ENCODE peak calls at places on chromosomes 7 and 10, in nine cellular contexts. One of them, this sample, is unnamed.

GRCh38 chr7:158646766-158647474 is 57.7 kb downstream of the NCAPG2 start:
- DNase-seq in fibroblast of lung: no peak
- DNase-seq in cardiac fibroblast: no peak
- DNase-seq in ELF-1: peak; percentile 41
- DNase-seq in stimulated activated CD8-positive, alpha-beta memory T cell treated with anti-CD3 and anti-CD28 coated beads, Interleukin-4, amount 100 ng/mL, for 1 hour: no peak
- DNase-seq in pons: no peak
- DNase-seq in Peyer's patch: no peak
- DNase-seq in activated naive CD4-positive, alpha-beta T cell treated with anti-CD3 and anti-CD28 coated beads for 36 hours: peak; percentile 31
- DNase-seq in stimulated activated CD4-positive, alpha-beta T cell treated with anti-CD3 and anti-CD28 coated beads, Interleukin-12 subunit alpha, Interleukin-12 subunit beta, amount 100 ng/mL, for 48 hours: peak; percentile 18
- DNase-seq in this sample: peak; percentile 32

GRCh38 chr10:3424102-3424803 is 251.7 kb upstream of the PITRM1 start:
- DNase-seq in stimulated activated CD4-positive, alpha-beta T cell treated with anti-CD3 and anti-CD28 coated beads, Interleukin-12 subunit alpha, Interleukin-12 subunit beta, amount 100 ng/mL, for 48 hours: no peak
- DNase-seq in cardiac fibroblast: peak; percentile 79
- DNase-seq in Peyer's patch: no peak
- DNase-seq in pons: peak; percentile 29
- DNase-seq in fibroblast of lung: peak; percentile 68
- DNase-seq in stimulated activated CD8-positive, alpha-beta memory T cell treated with anti-CD3 and anti-CD28 coated beads, Interleukin-4, amount 100 ng/mL, for 1 hour: no peak
- DNase-seq in activated naive CD4-positive, alpha-beta T cell treated with anti-CD3 and anti-CD28 coated beads for 36 hours: no peak
- DNase-seq in ELF-1: peak; percentile 37
- DNase-seq in this sample: peak; percentile 81

GRCh38 chr10:26528715-26529393 is 90.7 kb downstream of the APBB1IP start:
- DNase-seq in pons: peak; percentile 41
- DNase-seq in Peyer's patch: no peak
- DNase-seq in stimulated activated CD4-positive, alpha-beta T cell treated with anti-CD3 and anti-CD28 coated beads, Interleukin-12 subunit alpha, Interleukin-12 subunit beta, amount 100 ng/mL, for 48 hours: no peak
- DNase-seq in stimulated activated CD8-positive, alpha-beta memory T cell treated with anti-CD3 and anti-CD28 coated beads, Interleukin-4, amount 100 ng/mL, for 1 hour: no peak
- DNase-seq in fibroblast of lung: no peak
- DNase-seq in ELF-1: no peak
- DNase-seq in activated naive CD4-positive, alpha-beta T cell treated with anti-CD3 and anti-CD28 coated beads for 36 hours: no peak
- DNase-seq in cardiac fibroblast: no peak
- DNase-seq in this sample: no peak

GRCh38 chr10:6399241-6399701 is 180.8 kb downstream of the PRKCQ start:
- DNase-seq in cardiac fibroblast: no peak
- DNase-seq in activated naive CD4-positive, alpha-beta T cell treated with anti-CD3 and anti-CD28 coated beads for 36 hours: no peak
- DNase-seq in stimulated activated CD8-positive, alpha-beta memory T cell treated with anti-CD3 and anti-CD28 coated beads, Interleukin-4, amount 100 ng/mL, for 1 hour: no peak
- DNase-seq in ELF-1: peak; percentile 47
- DNase-seq in pons: peak; percentile 93
- DNase-seq in Peyer's patch: no peak
- DNase-seq in stimulated activated CD4-positive, alpha-beta T cell treated with anti-CD3 and anti-CD28 coated beads, Interleukin-12 subunit alpha, Interleukin-12 subunit beta, amount 100 ng/mL, for 48 hours: no peak
- DNase-seq in fibroblast of lung: peak; percentile 57
- DNase-seq in this sample: no peak

GRCh38 chr7:41190615-41191014 is 512.3 kb downstream of the INHBA start:
- DNase-seq in Peyer's patch: no peak
- DNase-seq in fibroblast of lung: no peak
- DNase-seq in ELF-1: no peak
- DNase-seq in activated naive CD4-positive, alpha-beta T cell treated with anti-CD3 and anti-CD28 coated beads for 36 hours: no peak
- DNase-seq in stimulated activated CD4-positive, alpha-beta T cell treated with anti-CD3 and anti-CD28 coated beads, Interleukin-12 subunit alpha, Interleukin-12 subunit beta, amount 100 ng/mL, for 48 hours: no peak
- DNase-seq in stimulated activated CD8-positive, alpha-beta memory T cell treated with anti-CD3 and anti-CD28 coated beads, Interleukin-4, amount 100 ng/mL, for 1 hour: no peak
- DNase-seq in pons: no peak
- DNase-seq in cardiac fibroblast: no peak
- DNase-seq in this sample: no peak

GRCh38 chr10:27819781-27820531 is 74.3 kb upstream of the MKX start:
- DNase-seq in Peyer's patch: no peak
- DNase-seq in ELF-1: no peak
- DNase-seq in fibroblast of lung: peak; percentile 89
- DNase-seq in stimulated activated CD8-positive, alpha-beta memory T cell treated with anti-CD3 and anti-CD28 coated beads, Interleukin-4, amount 100 ng/mL, for 1 hour: no peak
- DNase-seq in cardiac fibroblast: peak; percentile 42
- DNase-seq in pons: no peak
- DNase-seq in stimulated activated CD4-positive, alpha-beta T cell treated with anti-CD3 and anti-CD28 coated beads, Interleukin-12 subunit alpha, Interleukin-12 subunit beta, amount 100 ng/mL, for 48 hours: no peak
- DNase-seq in activated naive CD4-positive, alpha-beta T cell treated with anti-CD3 and anti-CD28 coated beads for 36 hours: no peak
- DNase-seq in this sample: no peak

GRCh38 chr7:135283959-135284638 is 50.5 kb downstream of the STRA8 start:
- DNase-seq in Peyer's patch: no peak
- DNase-seq in stimulated activated CD4-positive, alpha-beta T cell treated with anti-CD3 and anti-CD28 coated beads, Interleukin-12 subunit alpha, Interleukin-12 subunit beta, amount 100 ng/mL, for 48 hours: no peak
- DNase-seq in cardiac fibroblast: no peak
- DNase-seq in activated naive CD4-positive, alpha-beta T cell treated with anti-CD3 and anti-CD28 coated beads for 36 hours: no peak
- DNase-seq in ELF-1: no peak
- DNase-seq in pons: no peak
- DNase-seq in stimulated activated CD8-positive, alpha-beta memory T cell treated with anti-CD3 and anti-CD28 coated beads, Interleukin-4, amount 100 ng/mL, for 1 hour: no peak
- DNase-seq in fibroblast of lung: no peak
- DNase-seq in this sample: no peak

GRCh38 chr7:77199008-77199966 is at the start of gene FGL2:
- DNase-seq in activated naive CD4-positive, alpha-beta T cell treated with anti-CD3 and anti-CD28 coated beads for 36 hours: peak; percentile 47
- DNase-seq in cardiac fibroblast: peak; percentile 85
- DNase-seq in stimulated activated CD8-positive, alpha-beta memory T cell treated with anti-CD3 and anti-CD28 coated beads, Interleukin-4, amount 100 ng/mL, for 1 hour: no peak
- DNase-seq in fibroblast of lung: peak; percentile 44
- DNase-seq in pons: peak; percentile 55
- DNase-seq in stimulated activated CD4-positive, alpha-beta T cell treated with anti-CD3 and anti-CD28 coated beads, Interleukin-12 subunit alpha, Interleukin-12 subunit beta, amount 100 ng/mL, for 48 hours: no peak
- DNase-seq in ELF-1: peak; percentile 21
- DNase-seq in Peyer's patch: peak; percentile 84
- DNase-seq in this sample: peak; percentile 41

GRCh38 chr7:50335795-50336754 is 31.6 kb downstream of the IKZF1 start:
- DNase-seq in activated naive CD4-positive, alpha-beta T cell treated with anti-CD3 and anti-CD28 coated beads for 36 hours: peak; percentile 91
- DNase-seq in fibroblast of lung: no peak
- DNase-seq in pons: no peak
- DNase-seq in Peyer's patch: peak; percentile 81
- DNase-seq in ELF-1: no peak
- DNase-seq in cardiac fibroblast: no peak
- DNase-seq in stimulated activated CD4-positive, alpha-beta T cell treated with anti-CD3 and anti-CD28 coated beads, Interleukin-12 subunit alpha, Interleukin-12 subunit beta, amount 100 ng/mL, for 48 hours: peak; percentile 74
- DNase-seq in stimulated activated CD8-positive, alpha-beta memory T cell treated with anti-CD3 and anti-CD28 coated beads, Interleukin-4, amount 100 ng/mL, for 1 hour: peak; percentile 76
- DNase-seq in this sample: no peak

GRCh38 chr10:71923138-71923692 is 41.0 kb upstream of the CHST3 start:
- DNase-seq in stimulated activated CD8-positive, alpha-beta memory T cell treated with anti-CD3 and anti-CD28 coated beads, Interleukin-4, amount 100 ng/mL, for 1 hour: no peak
- DNase-seq in Peyer's patch: no peak
- DNase-seq in activated naive CD4-positive, alpha-beta T cell treated with anti-CD3 and anti-CD28 coated beads for 36 hours: no peak
- DNase-seq in ELF-1: peak; percentile 18
- DNase-seq in fibroblast of lung: no peak
- DNase-seq in cardiac fibroblast: no peak
- DNase-seq in stimulated activated CD4-positive, alpha-beta T cell treated with anti-CD3 and anti-CD28 coated beads, Interleukin-12 subunit alpha, Interleukin-12 subunit beta, amount 100 ng/mL, for 48 hours: no peak
- DNase-seq in pons: no peak
- DNase-seq in this sample: no peak

GRCh38 chr7:111090834-111091233 is at the start of gene LRRN3:
- DNase-seq in cardiac fibroblast: peak; percentile 60
- DNase-seq in stimulated activated CD8-positive, alpha-beta memory T cell treated with anti-CD3 and anti-CD28 coated beads, Interleukin-4, amount 100 ng/mL, for 1 hour: peak; percentile 11
- DNase-seq in fibroblast of lung: peak; percentile 75
- DNase-seq in ELF-1: peak; percentile 22
- DNase-seq in Peyer's patch: peak; percentile 53
- DNase-seq in pons: peak; percentile 88
- DNase-seq in activated naive CD4-positive, alpha-beta T cell treated with anti-CD3 and anti-CD28 coated beads for 36 hours: peak; percentile 68
- DNase-seq in stimulated activated CD4-positive, alpha-beta T cell treated with anti-CD3 and anti-CD28 coated beads, Interleukin-12 subunit alpha, Interleukin-12 subunit beta, amount 100 ng/mL, for 48 hours: peak; percentile 18
- DNase-seq in this sample: peak; percentile 77

GRCh38 chr7:127831312-127832212 is 179.6 kb downstream of the SND1 start:
- DNase-seq in stimulated activated CD4-positive, alpha-beta T cell treated with anti-CD3 and anti-CD28 coated beads, Interleukin-12 subunit alpha, Interleukin-12 subunit beta, amount 100 ng/mL, for 48 hours: no peak
- DNase-seq in pons: no peak
- DNase-seq in ELF-1: no peak
- DNase-seq in Peyer's patch: no peak
- DNase-seq in cardiac fibroblast: no peak
- DNase-seq in fibroblast of lung: no peak
- DNase-seq in activated naive CD4-positive, alpha-beta T cell treated with anti-CD3 and anti-CD28 coated beads for 36 hours: no peak
- DNase-seq in stimulated activated CD8-positive, alpha-beta memory T cell treated with anti-CD3 and anti-CD28 coated beads, Interleukin-4, amount 100 ng/mL, for 1 hour: no peak
- DNase-seq in this sample: no peak

GRCh38 chr10:73306171-73306708 is 52.4 kb downstream of the CFAP70 start:
- DNase-seq in pons: no peak
- DNase-seq in fibroblast of lung: no peak
- DNase-seq in stimulated activated CD4-positive, alpha-beta T cell treated with anti-CD3 and anti-CD28 coated beads, Interleukin-12 subunit alpha, Interleukin-12 subunit beta, amount 100 ng/mL, for 48 hours: no peak
- DNase-seq in stimulated activated CD8-positive, alpha-beta memory T cell treated with anti-CD3 and anti-CD28 coated beads, Interleukin-4, amount 100 ng/mL, for 1 hour: no peak
- DNase-seq in ELF-1: no peak
- DNase-seq in Peyer's patch: no peak
- DNase-seq in activated naive CD4-positive, alpha-beta T cell treated with anti-CD3 and anti-CD28 coated beads for 36 hours: no peak
- DNase-seq in cardiac fibroblast: no peak
- DNase-seq in this sample: no peak

GRCh38 chr10:132645630-132646442 is 108.2 kb downstream of the INPP5A start:
- DNase-seq in activated naive CD4-positive, alpha-beta T cell treated with anti-CD3 and anti-CD28 coated beads for 36 hours: no peak
- DNase-seq in ELF-1: no peak
- DNase-seq in stimulated activated CD4-positive, alpha-beta T cell treated with anti-CD3 and anti-CD28 coated beads, Interleukin-12 subunit alpha, Interleukin-12 subunit beta, amount 100 ng/mL, for 48 hours: no peak
- DNase-seq in stimulated activated CD8-positive, alpha-beta memory T cell treated with anti-CD3 and anti-CD28 coated beads, Interleukin-4, amount 100 ng/mL, for 1 hour: no peak
- DNase-seq in fibroblast of lung: no peak
- DNase-seq in pons: no peak
- DNase-seq in cardiac fibroblast: no peak
- DNase-seq in Peyer's patch: peak; percentile 39
- DNase-seq in this sample: no peak

GRCh38 chr7:139471740-139472353 is 11.6 kb downstream of the KLRG2 start:
- DNase-seq in ELF-1: peak; percentile 47
- DNase-seq in cardiac fibroblast: peak; percentile 17
- DNase-seq in stimulated activated CD4-positive, alpha-beta T cell treated with anti-CD3 and anti-CD28 coated beads, Interleukin-12 subunit alpha, Interleukin-12 subunit beta, amount 100 ng/mL, for 48 hours: no peak
- DNase-seq in stimulated activated CD8-positive, alpha-beta memory T cell treated with anti-CD3 and anti-CD28 coated beads, Interleukin-4, amount 100 ng/mL, for 1 hour: no peak
- DNase-seq in activated naive CD4-positive, alpha-beta T cell treated with anti-CD3 and anti-CD28 coated beads for 36 hours: no peak
- DNase-seq in fibroblast of lung: peak; percentile 63
- DNase-seq in Peyer's patch: no peak
- DNase-seq in pons: no peak
- DNase-seq in this sample: no peak

GRCh38 chr7:47344171-47344955 is 237.5 kb downstream of the TNS3 start:
- DNase-seq in pons: no peak
- DNase-seq in stimulated activated CD8-positive, alpha-beta memory T cell treated with anti-CD3 and anti-CD28 coated beads, Interleukin-4, amount 100 ng/mL, for 1 hour: no peak
- DNase-seq in stimulated activated CD4-positive, alpha-beta T cell treated with anti-CD3 and anti-CD28 coated beads, Interleukin-12 subunit alpha, Interleukin-12 subunit beta, amount 100 ng/mL, for 48 hours: no peak
- DNase-seq in Peyer's patch: peak; percentile 34
- DNase-seq in cardiac fibroblast: no peak
- DNase-seq in activated naive CD4-positive, alpha-beta T cell treated with anti-CD3 and anti-CD28 coated beads for 36 hours: no peak
- DNase-seq in fibroblast of lung: no peak
- DNase-seq in ELF-1: no peak
- DNase-seq in this sample: no peak

GRCh38 chr7:142583424-142583823 is 165.8 kb upstream of the PRSS1 start:
- DNase-seq in stimulated activated CD8-positive, alpha-beta memory T cell treated with anti-CD3 and anti-CD28 coated beads, Interleukin-4, amount 100 ng/mL, for 1 hour: no peak
- DNase-seq in activated naive CD4-positive, alpha-beta T cell treated with anti-CD3 and anti-CD28 coated beads for 36 hours: peak; percentile 75
- DNase-seq in stimulated activated CD4-positive, alpha-beta T cell treated with anti-CD3 and anti-CD28 coated beads, Interleukin-12 subunit alpha, Interleukin-12 subunit beta, amount 100 ng/mL, for 48 hours: peak; percentile 38
- DNase-seq in pons: no peak
- DNase-seq in cardiac fibroblast: peak; percentile 53
- DNase-seq in ELF-1: peak; percentile 77
- DNase-seq in Peyer's patch: no peak
- DNase-seq in fibroblast of lung: peak; percentile 87
- DNase-seq in this sample: no peak

GRCh38 chr7:6705959-6706665 is 635 bp downstream of the ZNF12 start:
- DNase-seq in fibroblast of lung: peak; percentile 38
- DNase-seq in stimulated activated CD4-positive, alpha-beta T cell treated with anti-CD3 and anti-CD28 coated beads, Interleukin-12 subunit alpha, Interleukin-12 subunit beta, amount 100 ng/mL, for 48 hours: peak; percentile 17
- DNase-seq in pons: no peak
- DNase-seq in cardiac fibroblast: peak; percentile 42
- DNase-seq in ELF-1: peak; percentile 50
- DNase-seq in Peyer's patch: peak; percentile 54
- DNase-seq in stimulated activated CD8-positive, alpha-beta memory T cell treated with anti-CD3 and anti-CD28 coated beads, Interleukin-4, amount 100 ng/mL, for 1 hour: no peak
- DNase-seq in activated naive CD4-positive, alpha-beta T cell treated with anti-CD3 and anti-CD28 coated beads for 36 hours: peak; percentile 31
- DNase-seq in this sample: peak; percentile 52

GRCh38 chr7:5396542-5396941 is 27.1 kb downstream of the TNRC18 start:
- DNase-seq in activated naive CD4-positive, alpha-beta T cell treated with anti-CD3 and anti-CD28 coated beads for 36 hours: peak; percentile 79
- DNase-seq in stimulated activated CD4-positive, alpha-beta T cell treated with anti-CD3 and anti-CD28 coated beads, Interleukin-12 subunit alpha, Interleukin-12 subunit beta, amount 100 ng/mL, for 48 hours: peak; percentile 44
- DNase-seq in cardiac fibroblast: peak; percentile 32
- DNase-seq in pons: no peak
- DNase-seq in ELF-1: no peak
- DNase-seq in fibroblast of lung: no peak
- DNase-seq in stimulated activated CD8-positive, alpha-beta memory T cell treated with anti-CD3 and anti-CD28 coated beads, Interleukin-4, amount 100 ng/mL, for 1 hour: peak; percentile 28
- DNase-seq in Peyer's patch: peak; percentile 73
- DNase-seq in this sample: no peak

GRCh38 chr7:107387573-107388219 is 82.2 kb upstream of the GPR22 start:
- DNase-seq in stimulated activated CD8-positive, alpha-beta memory T cell treated with anti-CD3 and anti-CD28 coated beads, Interleukin-4, amount 100 ng/mL, for 1 hour: no peak
- DNase-seq in cardiac fibroblast: peak; percentile 45
- DNase-seq in fibroblast of lung: peak; percentile 90
- DNase-seq in Peyer's patch: no peak
- DNase-seq in pons: no peak
- DNase-seq in stimulated activated CD4-positive, alpha-beta T cell treated with anti-CD3 and anti-CD28 coated beads, Interleukin-12 subunit alpha, Interleukin-12 subunit beta, amount 100 ng/mL, for 48 hours: no peak
- DNase-seq in ELF-1: peak; percentile 9
- DNase-seq in activated naive CD4-positive, alpha-beta T cell treated with anti-CD3 and anti-CD28 coated beads for 36 hours: no peak
- DNase-seq in this sample: no peak

GRCh38 chr10:80136134-80136571 is 3.6 kb downstream of the PLAC9 start:
- DNase-seq in fibroblast of lung: peak; percentile 66
- DNase-seq in pons: no peak
- DNase-seq in cardiac fibroblast: peak; percentile 98
- DNase-seq in ELF-1: no peak
- DNase-seq in stimulated activated CD8-positive, alpha-beta memory T cell treated with anti-CD3 and anti-CD28 coated beads, Interleukin-4, amount 100 ng/mL, for 1 hour: no peak
- DNase-seq in stimulated activated CD4-positive, alpha-beta T cell treated with anti-CD3 and anti-CD28 coated beads, Interleukin-12 subunit alpha, Interleukin-12 subunit beta, amount 100 ng/mL, for 48 hours: no peak
- DNase-seq in activated naive CD4-positive, alpha-beta T cell treated with anti-CD3 and anti-CD28 coated beads for 36 hours: no peak
- DNase-seq in Peyer's patch: peak; percentile 67
- DNase-seq in this sample: no peak

GRCh38 chr7:74544706-74545469 is 91.2 kb downstream of the GTF2IRD1 start:
- DNase-seq in cardiac fibroblast: peak; percentile 72
- DNase-seq in activated naive CD4-positive, alpha-beta T cell treated with anti-CD3 and anti-CD28 coated beads for 36 hours: peak; percentile 54
- DNase-seq in stimulated activated CD4-positive, alpha-beta T cell treated with anti-CD3 and anti-CD28 coated beads, Interleukin-12 subunit alpha, Interleukin-12 subunit beta, amount 100 ng/mL, for 48 hours: peak; percentile 23
- DNase-seq in fibroblast of lung: peak; percentile 36
- DNase-seq in ELF-1: peak; percentile 95
- DNase-seq in stimulated activated CD8-positive, alpha-beta memory T cell treated with anti-CD3 and anti-CD28 coated beads, Interleukin-4, amount 100 ng/mL, for 1 hour: peak; percentile 4
- DNase-seq in pons: peak; percentile 23
- DNase-seq in Peyer's patch: peak; percentile 71
- DNase-seq in this sample: peak; percentile 51

GRCh38 chr10:24120651-24121050 is 88.3 kb upstream of the KIAA1217 start:
- DNase-seq in stimulated activated CD8-positive, alpha-beta memory T cell treated with anti-CD3 and anti-CD28 coated beads, Interleukin-4, amount 100 ng/mL, for 1 hour: no peak
- DNase-seq in pons: no peak
- DNase-seq in stimulated activated CD4-positive, alpha-beta T cell treated with anti-CD3 and anti-CD28 coated beads, Interleukin-12 subunit alpha, Interleukin-12 subunit beta, amount 100 ng/mL, for 48 hours: no peak
- DNase-seq in activated naive CD4-positive, alpha-beta T cell treated with anti-CD3 and anti-CD28 coated beads for 36 hours: no peak
- DNase-seq in fibroblast of lung: no peak
- DNase-seq in ELF-1: no peak
- DNase-seq in cardiac fibroblast: no peak
- DNase-seq in Peyer's patch: no peak
- DNase-seq in this sample: no peak

GRCh38 chr7:44284216-44284615 is 41.2 kb downstream of the CAMK2B start:
- DNase-seq in Peyer's patch: peak; percentile 36
- DNase-seq in stimulated activated CD8-positive, alpha-beta memory T cell treated with anti-CD3 and anti-CD28 coated beads, Interleukin-4, amount 100 ng/mL, for 1 hour: no peak
- DNase-seq in ELF-1: no peak
- DNase-seq in stimulated activated CD4-positive, alpha-beta T cell treated with anti-CD3 and anti-CD28 coated beads, Interleukin-12 subunit alpha, Interleukin-12 subunit beta, amount 100 ng/mL, for 48 hours: no peak
- DNase-seq in cardiac fibroblast: no peak
- DNase-seq in fibroblast of lung: peak; percentile 18
- DNase-seq in activated naive CD4-positive, alpha-beta T cell treated with anti-CD3 and anti-CD28 coated beads for 36 hours: peak; percentile 1
- DNase-seq in pons: no peak
- DNase-seq in this sample: peak; percentile 28

GRCh38 chr10:154348-154747 is 19.1 kb downstream of the ZMYND11 start:
- DNase-seq in ELF-1: no peak
- DNase-seq in Peyer's patch: no peak
- DNase-seq in stimulated activated CD4-positive, alpha-beta T cell treated with anti-CD3 and anti-CD28 coated beads, Interleukin-12 subunit alpha, Interleukin-12 subunit beta, amount 100 ng/mL, for 48 hours: no peak
- DNase-seq in pons: no peak
- DNase-seq in activated naive CD4-positive, alpha-beta T cell treated with anti-CD3 and anti-CD28 coated beads for 36 hours: peak; percentile 25
- DNase-seq in cardiac fibroblast: no peak
- DNase-seq in stimulated activated CD8-positive, alpha-beta memory T cell treated with anti-CD3 and anti-CD28 coated beads, Interleukin-4, amount 100 ng/mL, for 1 hour: no peak
- DNase-seq in fibroblast of lung: peak; percentile 60
- DNase-seq in this sample: no peak

This sample was measured in glutamatergic neuron.